ENCODE peak calls at places on chromosomes 12 and 14, in four cellular contexts. J, E, C and P are unnamed samples. For H4K20me1, the result is how much of the 10 kb centered on the place peaks cover.

GRCh38 chr12:94963649-94964048 is 39.8 kb downstream of the NDUFA12 start:
- DNase-seq in J (no peak), E (no peak), C (no peak), P (no peak)

GRCh38 chr12:8033153-8034044 is 883 bp downstream of the FOXJ2 start:
- DNase-seq in J (peak), E (no peak), C (peak), P (peak)

GRCh38 chr12:6335451-6336078 is 6.3 kb downstream of the TNFRSF1A start:
- DNase-seq in J (peak), E (peak), C (peak), P (peak)

GRCh38 chr14:100827751-100828447 is 2.0 kb downstream of the MEG3 start:
- DNase-seq in J (peak), E (no peak), C (peak), P (peak)

GRCh38 chr12:51911307-51911706 is 4.0 kb downstream of the ACVRL1 start:
- DNase-seq in J (no peak), E (no peak), C (no peak), P (no peak)

GRCh38 chr14:59126714-59127436 is 61.6 kb upstream of the DAAM1 start:
- DNase-seq in J (peak), E (peak), C (peak), P (peak)

GRCh38 chr12:15662303-15662980 is 126.7 kb downstream of the EPS8 start:
- DNase-seq in J (peak), E (no peak), C (peak), P (peak)

GRCh38 chr12:32995623-32996022 is 99.0 kb upstream of the PKP2 start:
- DNase-seq in J (peak), E (no peak), C (no peak), P (no peak)

GRCh38 chr12:96047621-96048211 is 12.3 kb upstream of the LTA4H start:
- DNase-seq in J (peak), E (peak), C (peak), P (peak)

GRCh38 chr14:58768977-58769376 is 131.2 kb downstream of the DACT1 start:
- DNase-seq in J (no peak), E (no peak), C (no peak), P (no peak)

GRCh38 chr12:67826946-67827719 is 162.1 kb upstream of the IFNG-AS1 start:
- DNase-seq in J (peak), E (no peak), C (peak), P (peak)

GRCh38 chr12:67820694-67821093 is 168.6 kb upstream of the IFNG-AS1 start:
- DNase-seq in J (no peak), E (no peak), C (no peak), P (no peak)

GRCh38 chr12:67829873-67830272 is 159.4 kb upstream of the IFNG-AS1 start:
- DNase-seq in J (no peak), E (no peak), C (no peak), P (no peak)

GRCh38 chr12:67827820-67828383 is 161.3 kb upstream of the IFNG-AS1 start:
- DNase-seq in J (peak), E (no peak), C (peak), P (peak)

GRCh38 chr12:67826148-67826547 is 163.1 kb upstream of the IFNG-AS1 start:
- DNase-seq in J (no peak), E (no peak), C (peak), P (peak)
- H3K4me2 ChIP-seq in J (no peak), E (no peak), C (no peak), P (no peak)

GRCh38 chr12:12209043-12209442 is 57.8 kb downstream of the LRP6 start:
- DNase-seq in J (no peak), E (no peak), C (peak), P (peak)
- H4K20me1 ChIP-seq in J (under half), E (under half), C (under half), P (half or more)

DNA sequence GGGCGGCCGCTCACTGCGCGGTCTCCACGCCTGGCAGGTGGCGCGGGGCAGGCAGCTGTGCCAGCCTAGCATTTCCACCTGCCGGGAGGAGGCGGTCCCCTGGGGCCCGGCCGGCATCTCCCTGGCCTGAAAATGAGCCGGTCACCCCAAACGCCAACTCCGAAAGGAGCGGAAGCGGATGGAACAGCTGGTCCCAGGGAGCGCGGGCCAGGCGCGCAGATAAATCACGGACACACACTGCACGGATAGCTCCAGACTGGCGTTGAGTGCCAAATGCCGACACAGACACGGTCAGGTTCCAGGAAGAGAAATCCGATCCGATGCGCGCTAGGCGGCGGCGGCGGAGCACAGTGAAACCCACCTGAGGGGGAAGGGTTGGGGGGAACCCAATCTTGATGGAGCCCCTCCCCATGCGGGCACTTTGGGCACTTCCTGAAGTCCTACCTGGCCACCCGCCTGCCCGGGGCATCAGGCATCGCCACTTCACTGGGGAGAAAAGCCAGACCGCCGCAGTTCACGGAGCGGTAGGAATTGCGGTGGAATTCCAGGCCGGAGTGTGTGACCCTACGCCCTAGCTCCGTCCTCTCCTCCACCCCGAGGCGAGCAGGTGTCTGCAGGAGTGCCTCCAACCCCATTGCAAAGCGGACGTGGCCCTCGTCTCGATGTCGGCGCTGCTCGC is 624 bp upstream of the PLEKHD1 start:
- DNase-seq in J (peak), E (no peak), C (peak), P (peak)
- H3K4me2 ChIP-seq in J (peak), E (peak), C (no peak), P (peak)

DNA sequence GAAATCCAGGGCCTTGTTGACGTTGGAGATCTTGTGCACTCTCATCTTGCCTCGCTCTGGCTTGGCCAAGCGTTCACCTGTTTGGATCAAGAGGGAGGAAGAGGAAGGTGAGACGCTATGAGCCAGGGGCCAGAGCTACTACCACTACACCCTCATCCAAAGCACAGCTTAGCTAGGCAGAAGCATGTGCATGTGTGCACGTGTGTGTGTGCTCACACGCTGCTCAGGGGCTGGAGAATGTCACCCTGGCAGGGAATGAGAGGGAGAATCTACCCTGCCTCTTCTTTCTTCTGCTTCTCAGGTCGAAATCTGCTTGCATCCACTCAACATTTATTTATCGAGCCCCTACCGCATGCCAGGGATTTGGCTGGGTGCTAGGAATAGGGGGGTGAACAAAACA is 58.1 kb downstream of the ACTN1 start:
- DNase-seq in J (no peak), E (no peak), C (no peak), P (no peak)
- H4K20me1 ChIP-seq in J (under half), E (under half), C (under half), P (half or more)

DNA sequence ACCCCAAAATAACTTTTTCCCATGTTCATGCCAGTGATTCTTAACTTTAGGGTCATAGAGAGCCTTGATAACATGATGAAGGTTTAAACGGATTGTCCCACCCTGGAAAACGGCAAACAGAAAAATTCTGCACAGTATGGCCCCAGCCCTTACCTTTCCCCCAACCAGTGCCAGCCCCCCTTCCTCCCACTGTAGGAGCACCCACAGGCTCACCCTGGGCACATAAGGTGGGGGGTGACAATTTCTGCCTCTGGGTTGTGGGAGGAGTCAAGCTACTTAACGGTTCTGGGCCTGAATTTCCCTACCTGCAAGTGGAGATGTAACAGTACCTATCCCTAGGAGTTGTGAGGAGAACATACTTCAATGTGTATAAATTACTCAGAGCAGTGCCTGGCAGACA is 18.1 kb downstream of the XRCC3 start:
- DNase-seq in J (no peak), E (no peak), C (no peak), P (no peak)
- H3K4me2 ChIP-seq in J (no peak), E (no peak), C (no peak), P (peak)

GRCh38 chr12:48678561-48679185 is 3.4 kb downstream of the KANSL2 start:
- DNase-seq in J (no peak), E (no peak), C (no peak), P (no peak)

GRCh38 chr12:48681416-48681737 is 661 bp downstream of the KANSL2 start:
- DNase-seq in J (no peak), E (peak), C (peak), P (no peak)

GRCh38 chr12:48680861-48681260 is 1.2 kb downstream of the KANSL2 start:
- DNase-seq in J (no peak), E (no peak), C (no peak), P (no peak)

GRCh38 chr12:48681738-48682532 is at the start of gene KANSL2:
- DNase-seq in J (peak), E (peak), C (peak), P (peak)

DNA sequence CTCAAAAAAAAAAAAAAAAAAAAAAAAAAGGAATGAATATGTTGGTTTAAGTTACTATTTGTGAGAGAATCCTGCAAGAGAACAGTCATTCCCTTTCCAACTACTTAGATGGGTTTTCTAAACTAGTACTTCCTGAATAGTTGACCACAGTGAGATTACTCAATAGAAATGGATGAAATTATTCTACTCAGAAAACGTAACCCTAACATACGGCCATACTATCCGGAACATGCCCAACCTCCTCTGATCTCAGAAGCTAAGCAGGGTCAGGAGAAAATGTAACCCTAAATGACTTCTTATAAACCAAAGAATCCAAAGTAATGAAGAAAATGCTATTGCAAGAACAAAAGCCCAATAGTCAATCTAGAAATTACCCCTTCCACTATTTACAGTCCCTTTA is 4.3 kb downstream of the KANSL2 start:
- DNase-seq in J (no peak), E (no peak), C (no peak), P (no peak)
- H4K20me1 ChIP-seq in J (under half), E (under half), C (under half), P (half or more)

DNA sequence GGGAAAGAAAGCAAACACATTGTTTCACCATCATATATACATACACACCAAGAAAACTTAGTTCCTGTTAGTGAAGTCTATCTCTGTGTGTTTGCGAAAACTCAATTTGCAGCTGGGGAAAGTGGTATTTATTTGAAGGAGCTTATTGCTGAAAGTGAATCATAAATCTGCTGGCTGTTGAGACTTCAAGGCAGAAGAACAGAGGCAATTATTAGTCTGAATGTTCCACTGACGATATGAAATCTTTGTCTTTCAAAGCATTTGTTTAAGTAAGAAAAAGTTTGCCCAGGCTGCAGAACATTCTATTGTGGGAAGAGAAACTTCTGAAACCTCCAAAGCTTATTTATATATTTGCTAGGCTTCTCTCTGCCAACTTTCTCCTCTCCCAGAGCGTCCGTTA is 255.7 kb upstream of the TMPO start:
- DNase-seq in J (no peak), E (no peak), C (no peak), P (no peak)
- H3K4me2 ChIP-seq in J (no peak), E (no peak), C (no peak), P (no peak)